ENCODE peak calls at places on chromosomes 12 and 14, in nine cellular contexts. W is Peyer's patch, P is keratinocyte, G is PC-3, I is dorsolateral prefrontal cortex, K is brain microvascular endothelial cell, V is heart right ventricle, Q is right lobe of liver, A is kidney epithelial cell. L is an unnamed sample.
A peak's percentile ranks its signal among the peaks of the same experiment; 100 is the strongest.

GRCh38 chr14:72982146-72982708 is 44.7 kb downstream of the ZFYVE1 start:
- DNase-seq in Q (no peak), W (no peak), I (no peak), V (no peak), K (no peak), A (no peak), P (no peak), G (no peak), L (no peak)

GRCh38 chr14:61420326-61420725 is 98.9 kb downstream of the PRKCH start:
- DNase-seq in W (no peak), K (peak; percentile 29), Q (no peak), V (no peak), I (no peak), G (peak; percentile 88), A (peak; percentile 37), P (peak; percentile 61), L (no peak)

GRCh38 chr14:90903101-90903500 is 86.9 kb upstream of the TTC7B start:
- DNase-seq in Q (no peak), K (peak; percentile 55), P (no peak), W (peak; percentile 46), I (peak; percentile 67), A (peak; percentile 14), V (peak; percentile 58), G (peak; percentile 75), L (no peak)

GRCh38 chr12:6644903-6645302 is 2.3 kb downstream of the ACRBP start:
- DNase-seq in W (no peak), V (peak; percentile 32), Q (no peak), A (no peak), I (no peak), P (no peak), G (no peak), K (no peak), L (no peak)

GRCh38 chr12:93766802-93767523 is 89.8 kb downstream of the CRADD start:
- DNase-seq in G (peak; percentile 85), A (no peak), I (no peak), Q (no peak), V (peak; percentile 69), P (no peak), W (no peak), K (peak; percentile 69), L (no peak)

GRCh38 chr12:107990325-107990724 is 138.8 kb upstream of the WSCD2 start:
- DNase-seq in P (no peak), K (peak; percentile 1), Q (no peak), G (peak; percentile 62), W (no peak), I (peak; percentile 51), A (no peak), V (peak; percentile 7), L (no peak)

GRCh38 chr14:63342381-63342780 is 23.6 kb upstream of the GPHB5 start:
- DNase-seq in G (peak; percentile 31), P (no peak), I (no peak), W (no peak), A (no peak), Q (no peak), K (peak; percentile 35), V (no peak), L (no peak)

GRCh38 chr12:50961708-50962107 is 9.4 kb downstream of the HIGD1C start:
- DNase-seq in G (peak; percentile 80), I (no peak), Q (no peak), K (peak; percentile 7), W (no peak), V (no peak), A (no peak), P (no peak), L (no peak)

GRCh38 chr12:55972045-55972843 is 1.6 kb upstream of the RAB5B start:
- DNase-seq in G (peak; percentile 74), K (peak; percentile 46), I (no peak), Q (no peak), A (peak; percentile 59), W (no peak), V (no peak), P (no peak), L (no peak)

GRCh38 chr12:63064080-63064479 is 86.9 kb downstream of the AVPR1A start:
- DNase-seq in W (no peak), K (peak; percentile 14), P (no peak), G (peak; percentile 61), V (no peak), A (no peak), Q (no peak), I (no peak), L (no peak)

GRCh38 chr12:106910202-106910601 is 45.5 kb upstream of the TMEM263 start:
- DNase-seq in Q (no peak), G (no peak), K (no peak), A (no peak), I (no peak), W (no peak), V (no peak), P (no peak), L (no peak)

GRCh38 chr14:98623806-98624430 is 648.1 kb downstream of the BCL11B start:
- DNase-seq in P (no peak), Q (no peak), G (no peak), A (no peak), W (no peak), V (no peak), I (no peak), K (no peak), L (no peak)

GRCh38 chr12:46517579-46517962 is 145.0 kb upstream of the SLC38A2 start:
- DNase-seq in Q (no peak), P (no peak), K (no peak), W (no peak), A (no peak), G (no peak), V (no peak), I (no peak), L (no peak)

GRCh38 chr12:45587042-45587441 is 142.5 kb upstream of the ARID2 start:
- DNase-seq in K (no peak), Q (no peak), P (no peak), I (no peak), A (no peak), V (no peak), G (no peak), W (no peak), L (no peak)

GRCh38 chr14:95675486-95675885 is 10.7 kb upstream of the TCL1B start:
- DNase-seq in A (no peak), Q (no peak), W (no peak), V (no peak), K (no peak), I (no peak), P (no peak), G (no peak), L (no peak)

DNA sequence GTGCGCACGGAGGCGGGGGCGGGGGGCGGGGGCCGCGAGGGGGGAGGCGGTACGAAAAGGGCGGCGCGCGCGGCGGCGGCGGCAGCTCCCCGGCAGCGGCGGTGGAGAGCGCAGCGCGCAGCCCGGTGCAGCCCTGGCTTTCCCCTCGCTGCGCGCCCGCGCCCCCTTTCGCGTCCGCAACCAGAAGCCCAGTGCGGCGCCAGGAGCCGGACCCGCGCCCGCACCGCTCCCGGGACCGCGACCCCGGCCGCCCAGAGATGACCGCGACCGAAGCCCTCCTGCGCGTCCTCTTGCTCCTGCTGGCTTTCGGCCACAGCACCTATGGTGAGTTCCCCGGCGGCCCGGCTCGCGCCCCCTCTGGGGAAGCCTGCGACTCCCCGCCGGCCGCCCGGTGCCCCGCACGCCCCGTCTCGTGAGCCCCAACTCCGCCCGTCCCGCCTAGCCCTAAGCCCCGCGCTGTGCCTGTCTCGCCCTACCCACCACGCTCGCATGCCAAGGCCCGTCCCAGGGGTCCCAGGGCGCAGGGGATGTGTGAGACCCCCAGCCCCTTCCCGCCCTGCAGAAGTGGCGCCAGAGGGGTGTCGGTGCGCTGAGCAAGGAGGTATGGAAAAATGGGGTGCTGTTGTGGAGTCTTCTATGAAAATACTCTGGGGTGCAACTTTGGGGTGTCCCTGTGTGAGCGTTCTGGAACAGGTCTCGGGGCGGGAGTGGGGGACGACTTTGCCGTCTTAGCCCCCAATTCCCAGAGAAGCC is at the start of gene DLK1:
- DNase-seq in K (no peak), I (no peak), G (no peak), W (no peak), V (no peak), A (no peak), Q (no peak), P (no peak), L (no peak)
- H3K4me3 ChIP-seq in K (no peak within 1 kb of the TSS), I (no peak within 1 kb of the TSS), G (no peak within 1 kb of the TSS), W (no peak within 1 kb of the TSS), V (no peak within 1 kb of the TSS), A (no peak within 1 kb of the TSS), Q (no peak within 1 kb of the TSS), P (no peak within 1 kb of the TSS), L (no peak within 1 kb of the TSS)

DNA sequence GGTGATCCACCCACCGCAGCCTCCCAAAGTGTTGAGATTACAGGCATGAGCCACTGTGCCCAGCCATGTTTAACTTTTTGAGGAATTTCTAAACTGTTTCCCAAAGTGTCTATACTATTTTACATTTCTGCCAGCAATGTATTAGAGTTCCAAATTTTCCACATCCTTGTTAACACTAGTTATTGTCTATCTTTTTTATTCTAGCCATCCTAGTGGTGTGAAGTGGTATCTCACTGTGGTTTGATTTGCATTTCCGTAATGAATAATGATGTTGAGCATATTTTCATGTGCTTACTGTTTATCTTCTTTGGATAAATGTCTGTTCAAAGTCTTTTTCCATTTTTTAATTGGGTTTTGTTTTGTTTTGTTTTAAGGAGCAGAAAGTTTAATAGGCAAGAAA is 14.7 kb downstream of the TXNRD1 start:
- DNase-seq in K (no peak), W (no peak), A (no peak), P (no peak), I (no peak), Q (no peak), G (no peak), V (no peak), L (no peak)
- TF ChIP-seq CTCF in K (no peak), W (no peak), A (peak; percentile 1), P (no peak), I (no peak), Q (no peak), G (no peak), V (no peak), L (no peak)

GRCh38 chr12:33786532-33786931 is 235.8 kb upstream of the ALG10 start:
- DNase-seq in I (no peak), P (no peak), A (no peak), K (no peak), G (no peak), Q (no peak), W (no peak), V (no peak), L (no peak)
- H3K4me3 ChIP-seq in I (no peak overlapping the region), P (no peak overlapping the region), A (no peak overlapping the region), K (no peak overlapping the region), G (no peak overlapping the region), Q (no peak overlapping the region), W (no peak overlapping the region), V (no peak overlapping the region), L (no peak overlapping the region)

GRCh38 chr12:25553083-25553482 is at the start of gene LMNTD1:
- DNase-seq in Q (no peak), I (no peak), P (no peak), A (peak; percentile 12), V (no peak), G (peak; percentile 9), W (no peak), K (peak; percentile 69), L (peak; percentile 25)

GRCh38 chr12:25556136-25556535 is 3.1 kb upstream of the LMNTD1 start:
- DNase-seq in V (no peak), G (no peak), Q (no peak), I (no peak), P (no peak), A (no peak), W (no peak), K (no peak), L (no peak)

GRCh38 chr12:25558566-25558965 is 5.5 kb upstream of the LMNTD1 start:
- DNase-seq in I (no peak), G (no peak), Q (no peak), P (no peak), A (no peak), V (no peak), W (no peak), K (peak; percentile 60), L (peak; percentile 41)

GRCh38 chr12:25552681-25553080 is 402 bp downstream of the LMNTD1 start:
- DNase-seq in V (no peak), Q (no peak), I (no peak), G (no peak), A (no peak), W (no peak), P (no peak), K (peak; percentile 83), L (no peak)

GRCh38 chr12:25557830-25558436 is 4.8 kb upstream of the LMNTD1 start:
- DNase-seq in A (no peak), K (peak; percentile 40), I (no peak), V (no peak), G (peak; percentile 75), W (no peak), P (no peak), Q (no peak), L (no peak)
- TF ChIP-seq CTCF in A (peak; percentile 32), K (peak; percentile 37), I (peak; percentile 55), V (no peak), G (peak; percentile 78), W (peak; percentile 25), P (peak; percentile 33), Q (peak; percentile 59), L (peak; percentile 65)

L was measured in epithelial cell of proximal tubule.